ENCODE peak calls at places on chromosomes 7 and 10, in eight cellular contexts. One of them, this sample, is unnamed.

GRCh38 chr10:27319752-27320561 is 79.4 kb upstream of the ACBD5 start:
- DNase-seq in NCI-H748 treated with DMSO at 0.1 percent for 48 hours: no peak
- DNase-seq in KG1: peak; percentile 8
- DNase-seq in left cardiac atrium: peak; percentile 86
- DNase-seq in HFFc6: no peak
- DNase-seq in hepatic stellate cell: no peak
- DNase-seq in NCI-H510A treated with DMSO at 0.1 percent for 48 hours: no peak
- DNase-seq in CD8-positive, alpha-beta T cell: peak; percentile 11
- DNase-seq in this sample: peak; percentile 20

GRCh38 chr7:138460649-138461607 is 869 bp downstream of the TRIM24 start:
- DNase-seq in HFFc6: peak; percentile 38
- DNase-seq in NCI-H748 treated with DMSO at 0.1 percent for 48 hours: peak; percentile 64
- DNase-seq in CD8-positive, alpha-beta T cell: peak; percentile 60
- DNase-seq in NCI-H510A treated with DMSO at 0.1 percent for 48 hours: peak; percentile 14
- DNase-seq in KG1: no peak
- DNase-seq in hepatic stellate cell: peak; percentile 48
- DNase-seq in left cardiac atrium: peak; percentile 62
- DNase-seq in this sample: peak; percentile 52

GRCh38 chr10:114034943-114035645 is 8.6 kb upstream of the ADRB1 start:
- DNase-seq in hepatic stellate cell: no peak
- DNase-seq in HFFc6: no peak
- DNase-seq in NCI-H748 treated with DMSO at 0.1 percent for 48 hours: no peak
- DNase-seq in NCI-H510A treated with DMSO at 0.1 percent for 48 hours: no peak
- DNase-seq in KG1: no peak
- DNase-seq in left cardiac atrium: no peak
- DNase-seq in CD8-positive, alpha-beta T cell: no peak
- DNase-seq in this sample: no peak

GRCh38 chr10:93436577-93436976 is 45.6 kb downstream of the MYOF start:
- DNase-seq in HFFc6: peak; percentile 98
- DNase-seq in hepatic stellate cell: peak; percentile 78
- DNase-seq in NCI-H748 treated with DMSO at 0.1 percent for 48 hours: no peak
- DNase-seq in CD8-positive, alpha-beta T cell: no peak
- DNase-seq in NCI-H510A treated with DMSO at 0.1 percent for 48 hours: no peak
- DNase-seq in left cardiac atrium: peak; percentile 65
- DNase-seq in KG1: no peak
- DNase-seq in this sample: no peak

GRCh38 chr7:2006231-2006771 is 226.4 kb downstream of the MAD1L1 start:
- DNase-seq in left cardiac atrium: peak; percentile 31
- DNase-seq in NCI-H748 treated with DMSO at 0.1 percent for 48 hours: no peak
- DNase-seq in HFFc6: no peak
- DNase-seq in CD8-positive, alpha-beta T cell: no peak
- DNase-seq in KG1: no peak
- DNase-seq in NCI-H510A treated with DMSO at 0.1 percent for 48 hours: no peak
- DNase-seq in hepatic stellate cell: no peak
- DNase-seq in this sample: no peak

GRCh38 chr7:121329460-121330052 is 756 bp downstream of the WNT16 start:
- DNase-seq in hepatic stellate cell: peak; percentile 31
- DNase-seq in KG1: no peak
- DNase-seq in NCI-H510A treated with DMSO at 0.1 percent for 48 hours: peak; percentile 31
- DNase-seq in CD8-positive, alpha-beta T cell: no peak
- DNase-seq in HFFc6: no peak
- DNase-seq in NCI-H748 treated with DMSO at 0.1 percent for 48 hours: peak; percentile 34
- DNase-seq in left cardiac atrium: peak; percentile 23
- DNase-seq in this sample: peak; percentile 48

GRCh38 chr7:31335161-31335888 is 5.2 kb downstream of the NEUROD6 start:
- DNase-seq in HFFc6: no peak
- DNase-seq in left cardiac atrium: no peak
- DNase-seq in CD8-positive, alpha-beta T cell: no peak
- DNase-seq in KG1: no peak
- DNase-seq in NCI-H510A treated with DMSO at 0.1 percent for 48 hours: no peak
- DNase-seq in NCI-H748 treated with DMSO at 0.1 percent for 48 hours: no peak
- DNase-seq in hepatic stellate cell: no peak
- DNase-seq in this sample: no peak

GRCh38 chr7:36597099-36597773 is 127.1 kb downstream of the AOAH start:
- DNase-seq in KG1: no peak
- DNase-seq in hepatic stellate cell: no peak
- DNase-seq in NCI-H510A treated with DMSO at 0.1 percent for 48 hours: no peak
- DNase-seq in CD8-positive, alpha-beta T cell: no peak
- DNase-seq in NCI-H748 treated with DMSO at 0.1 percent for 48 hours: no peak
- DNase-seq in HFFc6: no peak
- DNase-seq in left cardiac atrium: no peak
- DNase-seq in this sample: no peak

GRCh38 chr10:74103560-74104248 is 46.9 kb downstream of the AP3M1 start:
- DNase-seq in left cardiac atrium: no peak
- DNase-seq in CD8-positive, alpha-beta T cell: no peak
- DNase-seq in KG1: no peak
- DNase-seq in NCI-H748 treated with DMSO at 0.1 percent for 48 hours: no peak
- DNase-seq in NCI-H510A treated with DMSO at 0.1 percent for 48 hours: peak; percentile 9
- DNase-seq in hepatic stellate cell: peak; percentile 26
- DNase-seq in HFFc6: peak; percentile 30
- DNase-seq in this sample: no peak

GRCh38 chr7:1563939-1564602 is 5.8 kb downstream of the PSMG3 start:
- DNase-seq in NCI-H510A treated with DMSO at 0.1 percent for 48 hours: no peak
- DNase-seq in NCI-H748 treated with DMSO at 0.1 percent for 48 hours: no peak
- DNase-seq in hepatic stellate cell: no peak
- DNase-seq in HFFc6: no peak
- DNase-seq in CD8-positive, alpha-beta T cell: no peak
- DNase-seq in KG1: no peak
- DNase-seq in left cardiac atrium: no peak
- DNase-seq in this sample: no peak

GRCh38 chr10:48363617-48364355 is 57.3 kb downstream of the MAPK8 start:
- DNase-seq in HFFc6: peak; percentile 77
- DNase-seq in NCI-H748 treated with DMSO at 0.1 percent for 48 hours: peak; percentile 51
- DNase-seq in KG1: peak; percentile 31
- DNase-seq in CD8-positive, alpha-beta T cell: peak; percentile 13
- DNase-seq in left cardiac atrium: no peak
- DNase-seq in hepatic stellate cell: peak; percentile 25
- DNase-seq in NCI-H510A treated with DMSO at 0.1 percent for 48 hours: peak; percentile 60
- DNase-seq in this sample: no peak

GRCh38 chr7:90261441-90261840 is 16.5 kb downstream of the CFAP69 start:
- DNase-seq in hepatic stellate cell: no peak
- DNase-seq in KG1: no peak
- DNase-seq in NCI-H748 treated with DMSO at 0.1 percent for 48 hours: no peak
- DNase-seq in NCI-H510A treated with DMSO at 0.1 percent for 48 hours: no peak
- DNase-seq in CD8-positive, alpha-beta T cell: no peak
- DNase-seq in HFFc6: no peak
- DNase-seq in left cardiac atrium: no peak
- DNase-seq in this sample: no peak

GRCh38 chr10:121696854-121697253 is 98.6 kb upstream of the FGFR2 start:
- DNase-seq in hepatic stellate cell: no peak
- DNase-seq in KG1: no peak
- DNase-seq in HFFc6: no peak
- DNase-seq in NCI-H748 treated with DMSO at 0.1 percent for 48 hours: no peak
- DNase-seq in NCI-H510A treated with DMSO at 0.1 percent for 48 hours: no peak
- DNase-seq in left cardiac atrium: no peak
- DNase-seq in CD8-positive, alpha-beta T cell: no peak
- DNase-seq in this sample: no peak

GRCh38 chr7:151825711-151826110 is 51.2 kb downstream of the PRKAG2 start:
- DNase-seq in hepatic stellate cell: no peak
- DNase-seq in HFFc6: no peak
- DNase-seq in NCI-H748 treated with DMSO at 0.1 percent for 48 hours: no peak
- DNase-seq in NCI-H510A treated with DMSO at 0.1 percent for 48 hours: no peak
- DNase-seq in CD8-positive, alpha-beta T cell: no peak
- DNase-seq in left cardiac atrium: no peak
- DNase-seq in KG1: no peak
- DNase-seq in this sample: no peak

GRCh38 chr7:603152-603941 is 83.7 kb upstream of the PDGFA start:
- DNase-seq in NCI-H748 treated with DMSO at 0.1 percent for 48 hours: no peak
- DNase-seq in KG1: no peak
- DNase-seq in CD8-positive, alpha-beta T cell: no peak
- DNase-seq in hepatic stellate cell: no peak
- DNase-seq in HFFc6: no peak
- DNase-seq in NCI-H510A treated with DMSO at 0.1 percent for 48 hours: no peak
- DNase-seq in left cardiac atrium: no peak
- DNase-seq in this sample: no peak

GRCh38 chr10:117743517-117743916 is 201.0 kb downstream of the EMX2 start:
- DNase-seq in hepatic stellate cell: no peak
- DNase-seq in NCI-H510A treated with DMSO at 0.1 percent for 48 hours: no peak
- DNase-seq in HFFc6: no peak
- DNase-seq in NCI-H748 treated with DMSO at 0.1 percent for 48 hours: peak; percentile 75
- DNase-seq in CD8-positive, alpha-beta T cell: no peak
- DNase-seq in left cardiac atrium: no peak
- DNase-seq in KG1: no peak
- DNase-seq in this sample: no peak

GRCh38 chr7:55132550-55132889 is 113.7 kb downstream of the EGFR start:
- DNase-seq in hepatic stellate cell: no peak
- DNase-seq in CD8-positive, alpha-beta T cell: no peak
- DNase-seq in HFFc6: no peak
- DNase-seq in NCI-H510A treated with DMSO at 0.1 percent for 48 hours: no peak
- DNase-seq in left cardiac atrium: no peak
- DNase-seq in NCI-H748 treated with DMSO at 0.1 percent for 48 hours: no peak
- DNase-seq in KG1: no peak
- DNase-seq in this sample: no peak

GRCh38 chr10:37549054-37549453 is 308.4 kb downstream of the ZNF248 start:
- DNase-seq in HFFc6: no peak
- DNase-seq in left cardiac atrium: no peak
- DNase-seq in CD8-positive, alpha-beta T cell: no peak
- DNase-seq in NCI-H510A treated with DMSO at 0.1 percent for 48 hours: no peak
- DNase-seq in hepatic stellate cell: no peak
- DNase-seq in NCI-H748 treated with DMSO at 0.1 percent for 48 hours: no peak
- DNase-seq in KG1: no peak
- DNase-seq in this sample: no peak

GRCh38 chr10:63887026-63887589 is 365.9 kb downstream of the REEP3 start:
- DNase-seq in left cardiac atrium: no peak
- DNase-seq in NCI-H748 treated with DMSO at 0.1 percent for 48 hours: no peak
- DNase-seq in HFFc6: no peak
- DNase-seq in NCI-H510A treated with DMSO at 0.1 percent for 48 hours: no peak
- DNase-seq in hepatic stellate cell: no peak
- DNase-seq in KG1: no peak
- DNase-seq in CD8-positive, alpha-beta T cell: no peak
- DNase-seq in this sample: no peak

GRCh38 chr10:31340343-31340742 is 21.3 kb downstream of the ZEB1 start:
- DNase-seq in NCI-H748 treated with DMSO at 0.1 percent for 48 hours: no peak
- DNase-seq in CD8-positive, alpha-beta T cell: no peak
- DNase-seq in HFFc6: no peak
- DNase-seq in NCI-H510A treated with DMSO at 0.1 percent for 48 hours: peak; percentile 55
- DNase-seq in left cardiac atrium: no peak
- DNase-seq in KG1: no peak
- DNase-seq in hepatic stellate cell: no peak
- DNase-seq in this sample: no peak

GRCh38 chr10:22250897-22251605 is 33.2 kb upstream of the EBLN1 start:
- DNase-seq in NCI-H748 treated with DMSO at 0.1 percent for 48 hours: peak; percentile 30
- DNase-seq in hepatic stellate cell: no peak
- DNase-seq in CD8-positive, alpha-beta T cell: no peak
- DNase-seq in KG1: peak; percentile 54
- DNase-seq in HFFc6: no peak
- DNase-seq in NCI-H510A treated with DMSO at 0.1 percent for 48 hours: no peak
- DNase-seq in left cardiac atrium: no peak
- DNase-seq in this sample: no peak

GRCh38 chr10:124324856-124325657 is 93.7 kb downstream of the OAT start:
- DNase-seq in HFFc6: no peak
- DNase-seq in CD8-positive, alpha-beta T cell: no peak
- DNase-seq in NCI-H748 treated with DMSO at 0.1 percent for 48 hours: no peak
- DNase-seq in left cardiac atrium: no peak
- DNase-seq in hepatic stellate cell: no peak
- DNase-seq in KG1: no peak
- DNase-seq in NCI-H510A treated with DMSO at 0.1 percent for 48 hours: no peak
- DNase-seq in this sample: no peak

GRCh38 chr7:66735850-66736249 is 4.7 kb upstream of the RABGEF1 start:
- DNase-seq in left cardiac atrium: no peak
- DNase-seq in NCI-H748 treated with DMSO at 0.1 percent for 48 hours: no peak
- DNase-seq in NCI-H510A treated with DMSO at 0.1 percent for 48 hours: no peak
- DNase-seq in hepatic stellate cell: no peak
- DNase-seq in CD8-positive, alpha-beta T cell: no peak
- DNase-seq in KG1: no peak
- DNase-seq in HFFc6: no peak
- DNase-seq in this sample: no peak

GRCh38 chr7:38299275-38299931 is 26.0 kb upstream of the TARP start:
- DNase-seq in hepatic stellate cell: no peak
- DNase-seq in left cardiac atrium: no peak
- DNase-seq in NCI-H510A treated with DMSO at 0.1 percent for 48 hours: no peak
- DNase-seq in CD8-positive, alpha-beta T cell: no peak
- DNase-seq in KG1: no peak
- DNase-seq in NCI-H748 treated with DMSO at 0.1 percent for 48 hours: no peak
- DNase-seq in HFFc6: no peak
- DNase-seq in this sample: no peak

GRCh38 chr10:102113956-102114857 is 6.0 kb downstream of the LDB1 start:
- DNase-seq in CD8-positive, alpha-beta T cell: peak; percentile 14
- DNase-seq in left cardiac atrium: peak; percentile 33
- DNase-seq in hepatic stellate cell: no peak
- DNase-seq in KG1: no peak
- DNase-seq in NCI-H510A treated with DMSO at 0.1 percent for 48 hours: peak; percentile 20
- DNase-seq in NCI-H748 treated with DMSO at 0.1 percent for 48 hours: no peak
- DNase-seq in HFFc6: no peak
- DNase-seq in this sample: no peak

GRCh38 chr7:108660465-108660864 is 90.8 kb downstream of the DNAJB9 start:
- DNase-seq in hepatic stellate cell: peak; percentile 9
- DNase-seq in NCI-H510A treated with DMSO at 0.1 percent for 48 hours: no peak
- DNase-seq in NCI-H748 treated with DMSO at 0.1 percent for 48 hours: no peak
- DNase-seq in CD8-positive, alpha-beta T cell: no peak
- DNase-seq in left cardiac atrium: no peak
- DNase-seq in KG1: no peak
- DNase-seq in HFFc6: no peak
- DNase-seq in this sample: no peak

GRCh38 chr7:41731486-41732278 is 28.8 kb upstream of the INHBA start:
- DNase-seq in hepatic stellate cell: no peak
- DNase-seq in HFFc6: no peak
- DNase-seq in KG1: no peak
- DNase-seq in left cardiac atrium: no peak
- DNase-seq in NCI-H510A treated with DMSO at 0.1 percent for 48 hours: no peak
- DNase-seq in NCI-H748 treated with DMSO at 0.1 percent for 48 hours: no peak
- DNase-seq in CD8-positive, alpha-beta T cell: no peak
- DNase-seq in this sample: no peak

GRCh38 chr7:104230606-104231005 is 22.8 kb upstream of the ORC5 start:
- DNase-seq in NCI-H748 treated with DMSO at 0.1 percent for 48 hours: no peak
- DNase-seq in KG1: no peak
- DNase-seq in CD8-positive, alpha-beta T cell: no peak
- DNase-seq in left cardiac atrium: no peak
- DNase-seq in HFFc6: no peak
- DNase-seq in NCI-H510A treated with DMSO at 0.1 percent for 48 hours: no peak
- DNase-seq in hepatic stellate cell: no peak
- DNase-seq in this sample: peak; percentile 7